ENCODE peak calls at places on chromosomes 4 and X, in six cellular contexts. One of them, this sample, is unnamed.

GRCh38 chrX:13250831-13251612 is 68.8 kb downstream of the ATXN3L start:
- DNase-seq in neuronal stem cell: no peak
- DNase-seq in mesenchymal stem cell: peak
- DNase-seq in mesendoderm: no peak
- DNase-seq in H9: no peak
- DNase-seq in IMR-90: peak
- DNase-seq in this sample: no peak

GRCh38 chrX:40082447-40083119 is 15.2 kb downstream of the BCOR start:
- DNase-seq in neuronal stem cell: no peak
- DNase-seq in IMR-90: no peak
- DNase-seq in mesendoderm: no peak
- DNase-seq in H9: no peak
- DNase-seq in mesenchymal stem cell: no peak
- DNase-seq in this sample: no peak

GRCh38 chr4:169727616-169728015 is 30.1 kb downstream of the HPF1 start:
- DNase-seq in H9: no peak
- DNase-seq in IMR-90: no peak
- DNase-seq in neuronal stem cell: no peak
- DNase-seq in mesenchymal stem cell: no peak
- DNase-seq in mesendoderm: no peak
- DNase-seq in this sample: no peak

GRCh38 chr4:67483868-67484602 is 61.3 kb downstream of the CENPC start:
- DNase-seq in mesenchymal stem cell: peak
- DNase-seq in mesendoderm: peak
- DNase-seq in IMR-90: peak
- DNase-seq in neuronal stem cell: no peak
- DNase-seq in H9: peak
- DNase-seq in this sample: no peak

GRCh38 chr4:88843067-88843723 is 145.6 kb upstream of the NAP1L5 start:
- DNase-seq in neuronal stem cell: no peak
- DNase-seq in mesenchymal stem cell: no peak
- DNase-seq in mesendoderm: no peak
- DNase-seq in IMR-90: peak
- DNase-seq in H9: no peak
- DNase-seq in this sample: no peak

GRCh38 chr4:114600672-114601071 is 2.1 kb downstream of the UGT8 start:
- DNase-seq in H9: no peak
- DNase-seq in mesendoderm: no peak
- DNase-seq in neuronal stem cell: no peak
- DNase-seq in IMR-90: no peak
- DNase-seq in mesenchymal stem cell: peak
- DNase-seq in this sample: no peak

GRCh38 chrX:13099121-13099520 is 54.7 kb upstream of the FAM9C start:
- DNase-seq in H9: no peak
- DNase-seq in IMR-90: no peak
- DNase-seq in mesendoderm: no peak
- DNase-seq in neuronal stem cell: no peak
- DNase-seq in mesenchymal stem cell: no peak
- DNase-seq in this sample: no peak

GRCh38 chr4:13597604-13598003 is 29.9 kb downstream of the BOD1L1 start:
- DNase-seq in neuronal stem cell: no peak
- DNase-seq in H9: no peak
- DNase-seq in mesenchymal stem cell: no peak
- DNase-seq in mesendoderm: no peak
- DNase-seq in IMR-90: peak
- DNase-seq in this sample: no peak

GRCh38 chrX:106959897-106960296 is 39.7 kb downstream of the CLDN2 start:
- DNase-seq in H9: no peak
- DNase-seq in IMR-90: peak
- DNase-seq in mesenchymal stem cell: peak
- DNase-seq in neuronal stem cell: no peak
- DNase-seq in mesendoderm: peak
- DNase-seq in this sample: no peak

GRCh38 chrX:40423299-40423698 is 157.5 kb upstream of the ATP6AP2 start:
- DNase-seq in mesendoderm: no peak
- DNase-seq in IMR-90: no peak
- DNase-seq in mesenchymal stem cell: peak
- DNase-seq in neuronal stem cell: no peak
- DNase-seq in H9: no peak
- DNase-seq in this sample: no peak

GRCh38 chrX:71282514-71283408 is 674 bp upstream of the NONO start:
- DNase-seq in mesendoderm: peak
- DNase-seq in IMR-90: peak
- DNase-seq in H9: no peak
- DNase-seq in neuronal stem cell: peak
- DNase-seq in mesenchymal stem cell: no peak
- DNase-seq in this sample: peak

GRCh38 chr4:40998680-40999358 is 215.5 kb downstream of the APBB2 start:
- DNase-seq in mesenchymal stem cell: peak
- DNase-seq in neuronal stem cell: no peak
- DNase-seq in mesendoderm: peak
- DNase-seq in IMR-90: peak
- DNase-seq in H9: no peak
- DNase-seq in this sample: no peak

GRCh38 chr4:26765515-26765914 is 95.1 kb upstream of the STIM2 start:
- DNase-seq in neuronal stem cell: no peak
- DNase-seq in IMR-90: peak
- DNase-seq in H9: no peak
- DNase-seq in mesenchymal stem cell: no peak
- DNase-seq in mesendoderm: peak
- DNase-seq in this sample: no peak

GRCh38 chr4:158826882-158827281 is 58.1 kb downstream of the FNIP2 start:
- DNase-seq in mesendoderm: no peak
- DNase-seq in IMR-90: no peak
- DNase-seq in neuronal stem cell: no peak
- DNase-seq in mesenchymal stem cell: no peak
- DNase-seq in H9: no peak
- DNase-seq in this sample: no peak

GRCh38 chr4:123939621-123940020 is 543.0 kb downstream of the SPRY1 start:
- DNase-seq in mesendoderm: peak
- DNase-seq in IMR-90: peak
- DNase-seq in mesenchymal stem cell: peak
- DNase-seq in H9: no peak
- DNase-seq in neuronal stem cell: no peak
- DNase-seq in this sample: no peak

GRCh38 chr4:8607603-8608481 is 15.3 kb downstream of the CPZ start:
- DNase-seq in H9: peak
- DNase-seq in IMR-90: no peak
- DNase-seq in mesendoderm: peak
- DNase-seq in neuronal stem cell: peak
- DNase-seq in mesenchymal stem cell: peak
- DNase-seq in this sample: peak

GRCh38 chr4:168893807-168894206 is 116.2 kb downstream of the CBR4 start:
- DNase-seq in H9: no peak
- DNase-seq in neuronal stem cell: no peak
- DNase-seq in mesendoderm: no peak
- DNase-seq in mesenchymal stem cell: no peak
- DNase-seq in IMR-90: no peak
- DNase-seq in this sample: no peak

GRCh38 chr4:140095694-140096482 is 58.1 kb downstream of the MAML3 start:
- DNase-seq in neuronal stem cell: no peak
- DNase-seq in IMR-90: peak
- DNase-seq in mesenchymal stem cell: peak
- DNase-seq in H9: no peak
- DNase-seq in mesendoderm: peak
- DNase-seq in this sample: no peak

GRCh38 chr4:129364747-129365452 is 268.9 kb downstream of the C4orf33 start:
- DNase-seq in H9: no peak
- DNase-seq in mesenchymal stem cell: no peak
- DNase-seq in IMR-90: no peak
- DNase-seq in mesendoderm: no peak
- DNase-seq in neuronal stem cell: no peak
- DNase-seq in this sample: no peak

GRCh38 chr4:94488667-94489066 is 36.9 kb downstream of the PDLIM5 start:
- DNase-seq in H9: no peak
- DNase-seq in IMR-90: peak
- DNase-seq in neuronal stem cell: no peak
- DNase-seq in mesenchymal stem cell: peak
- DNase-seq in mesendoderm: no peak
- DNase-seq in this sample: no peak

DNA sequence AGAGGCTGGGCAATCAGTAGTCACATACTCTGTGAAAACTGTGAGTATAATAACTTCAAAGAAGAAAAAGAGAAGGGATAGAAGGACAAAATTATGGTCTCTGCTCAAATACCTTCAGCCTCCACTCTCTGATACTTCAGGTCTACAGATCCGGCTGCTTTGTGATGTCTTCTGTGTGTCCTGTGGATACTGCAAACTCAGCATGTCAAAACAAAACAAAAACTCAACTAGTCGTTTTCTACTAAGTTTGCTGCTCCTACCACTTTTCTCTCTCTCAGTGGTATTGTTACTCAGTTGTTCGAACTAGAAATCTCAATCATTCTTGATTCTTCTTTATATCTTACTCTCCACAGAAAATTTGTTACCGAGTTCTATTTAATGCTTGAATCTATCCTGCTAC is 202.4 kb upstream of the ANK2 start:
- DNase-seq in IMR-90: no peak
- DNase-seq in mesenchymal stem cell: no peak
- DNase-seq in mesendoderm: no peak
- DNase-seq in neuronal stem cell: no peak
- DNase-seq in H9: no peak
- DNase-seq in this sample: no peak
- H2BK15ac ChIP-seq in IMR-90: no peak
- H2BK15ac ChIP-seq in mesenchymal stem cell: no peak
- H2BK15ac ChIP-seq in mesendoderm: no peak
- H2BK15ac ChIP-seq in neuronal stem cell: no peak
- H2BK15ac ChIP-seq in H9: no peak
- H2BK15ac ChIP-seq in this sample: no peak

DNA sequence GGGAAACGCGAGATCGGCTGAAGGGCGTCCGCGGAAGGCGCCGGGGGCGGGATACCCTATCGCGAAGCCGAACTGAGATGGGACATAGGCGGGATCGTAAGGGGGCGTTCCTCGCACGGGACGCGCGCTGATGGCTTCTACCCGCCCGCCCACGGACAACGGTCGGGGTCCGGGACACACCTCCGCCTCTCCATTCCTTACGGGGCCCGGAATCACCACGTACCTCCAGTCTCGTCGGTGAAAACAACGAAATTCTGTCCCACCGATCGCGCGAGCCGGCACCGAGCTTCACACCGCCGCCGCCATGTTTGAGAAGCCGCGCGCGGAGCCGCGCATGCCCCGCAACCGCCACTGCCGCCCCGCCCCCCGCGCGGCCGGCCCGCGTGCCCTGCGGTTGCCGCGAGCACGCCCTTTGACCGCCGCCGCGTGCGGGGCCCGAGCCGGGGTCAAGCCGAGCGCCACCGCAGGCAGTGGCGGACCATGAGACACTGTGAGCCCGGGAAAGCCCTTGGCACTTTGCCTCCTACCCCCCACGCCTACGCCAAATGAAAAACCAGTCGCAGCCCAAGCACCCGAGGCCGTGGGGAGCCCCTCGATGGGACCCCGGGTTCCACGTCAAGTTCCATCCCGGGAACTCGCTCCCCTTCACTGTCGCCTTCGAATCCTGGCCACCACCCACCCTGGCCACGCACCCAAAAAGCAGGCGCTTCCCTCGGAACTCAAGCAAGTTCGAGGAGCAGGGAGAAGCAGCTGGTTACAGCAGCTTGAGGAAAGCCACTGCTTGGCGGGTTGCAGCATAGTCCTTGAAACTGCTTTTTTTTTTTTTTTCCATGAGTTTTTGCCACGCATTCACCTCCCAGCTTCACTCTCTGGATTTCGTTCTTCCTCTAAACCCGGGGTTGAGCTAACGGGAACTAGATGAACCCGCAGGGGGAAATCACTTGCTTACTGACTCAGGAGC is at the start of gene SCML2:
- DNase-seq in IMR-90: peak
- DNase-seq in neuronal stem cell: peak
- DNase-seq in mesendoderm: peak
- DNase-seq in H9: peak
- DNase-seq in mesenchymal stem cell: peak
- DNase-seq in this sample: no peak
- H3K4me2 ChIP-seq in IMR-90: peak
- H3K4me2 ChIP-seq in neuronal stem cell: peak
- H3K4me2 ChIP-seq in mesendoderm: peak
- H3K4me2 ChIP-seq in H9: peak
- H3K4me2 ChIP-seq in mesenchymal stem cell: peak
- H3K4me2 ChIP-seq in this sample: peak

GRCh38 chr4:176717237-176717636 is 75.5 kb downstream of the VEGFC start:
- DNase-seq in neuronal stem cell: no peak
- DNase-seq in mesendoderm: no peak
- DNase-seq in mesenchymal stem cell: no peak
- DNase-seq in IMR-90: no peak
- DNase-seq in H9: no peak
- DNase-seq in this sample: no peak
- H2BK15ac ChIP-seq in neuronal stem cell: no peak
- H2BK15ac ChIP-seq in mesendoderm: no peak
- H2BK15ac ChIP-seq in mesenchymal stem cell: no peak
- H2BK15ac ChIP-seq in IMR-90: no peak
- H2BK15ac ChIP-seq in H9: no peak
- H2BK15ac ChIP-seq in this sample: no peak

GRCh38 chrX:150542846-150543229 is 25.6 kb upstream of the MTM1 start:
- DNase-seq in H9: no peak
- DNase-seq in IMR-90: no peak
- DNase-seq in mesenchymal stem cell: no peak
- DNase-seq in mesendoderm: no peak
- DNase-seq in neuronal stem cell: no peak
- DNase-seq in this sample: no peak

GRCh38 chrX:150543230-150544155 is 24.9 kb upstream of the MTM1 start:
- DNase-seq in mesenchymal stem cell: no peak
- DNase-seq in H9: no peak
- DNase-seq in neuronal stem cell: no peak
- DNase-seq in IMR-90: no peak
- DNase-seq in mesendoderm: no peak
- DNase-seq in this sample: no peak

GRCh38 chrX:150546711-150547153 is 21.7 kb upstream of the MTM1 start:
- DNase-seq in mesenchymal stem cell: no peak
- DNase-seq in IMR-90: no peak
- DNase-seq in neuronal stem cell: no peak
- DNase-seq in H9: no peak
- DNase-seq in mesendoderm: no peak
- DNase-seq in this sample: no peak

GRCh38 chrX:150544835-150545790 is 23.3 kb upstream of the MTM1 start:
- DNase-seq in mesenchymal stem cell: no peak
- DNase-seq in IMR-90: no peak
- DNase-seq in H9: no peak
- DNase-seq in neuronal stem cell: no peak
- DNase-seq in mesendoderm: no peak
- DNase-seq in this sample: no peak

DNA sequence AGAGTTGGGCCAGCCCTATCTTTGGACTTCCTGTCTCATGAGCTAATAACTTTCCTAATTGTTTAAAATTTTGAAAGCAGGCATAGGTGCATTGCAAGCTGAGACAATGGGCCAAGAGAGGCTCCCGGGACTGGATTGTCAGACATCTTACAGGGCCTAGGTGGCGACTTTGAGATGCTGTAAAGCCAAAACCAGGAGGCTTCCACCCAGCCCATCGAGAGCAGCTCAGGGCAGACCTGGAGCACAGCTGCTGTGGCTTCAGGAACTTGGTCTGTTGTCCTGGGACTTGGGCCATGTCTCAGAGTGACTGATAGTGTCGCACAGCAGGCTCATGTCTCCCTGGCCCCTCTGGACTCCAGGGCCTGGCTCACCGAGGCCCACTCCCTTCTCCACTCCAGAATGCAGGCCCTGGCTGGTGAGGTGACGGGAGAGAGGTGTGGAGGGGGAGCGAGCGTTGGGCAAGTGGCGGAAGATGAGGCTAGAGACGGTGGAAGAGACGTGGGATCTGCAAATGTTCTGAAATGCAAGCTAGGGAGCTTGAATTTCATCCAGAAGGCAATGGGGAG is 24.1 kb upstream of the MTM1 start:
- DNase-seq in IMR-90: no peak
- DNase-seq in H9: peak
- DNase-seq in mesenchymal stem cell: no peak
- DNase-seq in neuronal stem cell: no peak
- DNase-seq in mesendoderm: peak
- DNase-seq in this sample: no peak
- H3K4me2 ChIP-seq in IMR-90: no peak
- H3K4me2 ChIP-seq in H9: no peak
- H3K4me2 ChIP-seq in mesenchymal stem cell: no peak
- H3K4me2 ChIP-seq in neuronal stem cell: no peak
- H3K4me2 ChIP-seq in mesendoderm: no peak
- H3K4me2 ChIP-seq in this sample: no peak

This sample was measured in H1.